ENCODE peak calls at places on chromosomes 11 and 22, in four cellular contexts. One of them, this sample, is unnamed.

GRCh38 chr11:86205415-86206268 is 38.9 kb upstream of the EED start:
- DNase-seq in K562: no peak
- DNase-seq in A549: no peak
- DNase-seq in HepG2: peak; percentile 64
- DNase-seq in this sample: peak; percentile 79

GRCh38 chr11:848988-849824 is 6.6 kb downstream of the TSPAN4 start:
- DNase-seq in K562: no peak
- DNase-seq in A549: no peak
- DNase-seq in HepG2: no peak
- DNase-seq in this sample: no peak

GRCh38 chr11:31655483-31655882 is 145.9 kb downstream of the ELP4 start:
- DNase-seq in K562: no peak
- DNase-seq in A549: peak; percentile 60
- DNase-seq in HepG2: peak; percentile 82
- DNase-seq in this sample: no peak

GRCh38 chr22:18063311-18063710 is 14.5 kb upstream of the PEX26 start:
- DNase-seq in K562: no peak
- DNase-seq in A549: no peak
- DNase-seq in HepG2: no peak
- DNase-seq in this sample: no peak

GRCh38 chr11:66478823-66479740 is 1.2 kb upstream of the DPP3 start:
- DNase-seq in K562: peak; percentile 51
- DNase-seq in A549: peak; percentile 44
- DNase-seq in HepG2: peak; percentile 24
- DNase-seq in this sample: no peak

GRCh38 chr22:49701380-49702067 is 126.1 kb downstream of the BRD1 start:
- DNase-seq in K562: peak; percentile 24
- DNase-seq in A549: no peak
- DNase-seq in HepG2: no peak
- DNase-seq in this sample: peak; percentile 3

GRCh38 chr22:45246060-45246985 is 5.6 kb upstream of the KIAA0930 start:
- DNase-seq in K562: no peak
- DNase-seq in A549: peak; percentile 97
- DNase-seq in HepG2: peak; percentile 98
- DNase-seq in this sample: no peak

GRCh38 chr11:31366795-31367194 is 2.7 kb downstream of the DCDC1 start:
- DNase-seq in K562: no peak
- DNase-seq in A549: no peak
- DNase-seq in HepG2: no peak
- DNase-seq in this sample: no peak

GRCh38 chr11:78740175-78741161 is 165.8 kb upstream of the NARS2 start:
- DNase-seq in K562: peak; percentile 19
- DNase-seq in A549: no peak
- DNase-seq in HepG2: no peak
- DNase-seq in this sample: no peak

GRCh38 chr11:126421243-126421642 is 65.8 kb downstream of the ST3GAL4 start:
- DNase-seq in K562: no peak
- DNase-seq in A549: no peak
- DNase-seq in HepG2: no peak
- DNase-seq in this sample: no peak

GRCh38 chr22:33529424-33530113 is 390.7 kb downstream of the LARGE1 start:
- DNase-seq in K562: no peak
- DNase-seq in A549: no peak
- DNase-seq in HepG2: no peak
- DNase-seq in this sample: no peak

GRCh38 chr11:66457826-66458225 is 8.9 kb upstream of the PELI3 start:
- DNase-seq in K562: no peak
- DNase-seq in A549: no peak
- DNase-seq in HepG2: no peak
- DNase-seq in this sample: peak; percentile 65

GRCh38 chr22:30277547-30278344 is 11.1 kb upstream of the OSM start:
- DNase-seq in K562: no peak
- DNase-seq in A549: no peak
- DNase-seq in HepG2: no peak
- DNase-seq in this sample: peak; percentile 40

GRCh38 chr22:38719196-38719595 is 13.5 kb downstream of the GTPBP1 start:
- DNase-seq in K562: no peak
- DNase-seq in A549: no peak
- DNase-seq in HepG2: no peak
- DNase-seq in this sample: no peak

GRCh38 chr22:46070215-46070721 is 80.1 kb upstream of the PPARA start:
- DNase-seq in K562: no peak
- DNase-seq in A549: peak; percentile 80
- DNase-seq in HepG2: peak; percentile 10
- DNase-seq in this sample: peak; percentile 77

GRCh38 chr11:67024410-67024809 is 1.5 kb downstream of the SYT12 start:
- DNase-seq in K562: no peak
- DNase-seq in A549: no peak
- DNase-seq in HepG2: no peak
- DNase-seq in this sample: no peak

GRCh38 chr22:30325724-30326703 is 727 bp downstream of the TBC1D10A start:
- DNase-seq in K562: peak; percentile 80
- DNase-seq in A549: no peak
- DNase-seq in HepG2: no peak
- DNase-seq in this sample: no peak

GRCh38 chr11:62547691-62548281 is 1.2 kb upstream of the AHNAK start:
- DNase-seq in K562: no peak
- DNase-seq in A549: peak; percentile 65
- DNase-seq in HepG2: peak; percentile 81
- DNase-seq in this sample: no peak
- TF ChIP-seq REST in K562: no peak
- TF ChIP-seq REST in A549: no peak
- TF ChIP-seq REST in HepG2: no peak
- TF ChIP-seq REST in this sample: no peak

GRCh38 chr11:2120359-2121100 is 18.7 kb downstream of the IGF2 start:
- DNase-seq in K562: no peak
- DNase-seq in A549: no peak
- DNase-seq in HepG2: no peak
- DNase-seq in this sample: no peak
- H3K4me3 ChIP-seq in K562: no peak overlapping the region
- H3K4me3 ChIP-seq in A549: no peak overlapping the region
- H3K4me3 ChIP-seq in HepG2: no peak overlapping the region
- H3K4me3 ChIP-seq in this sample: no peak overlapping the region

GRCh38 chr11:115199501-115199900 is 304.7 kb downstream of the CADM1 start:
- DNase-seq in K562: no peak
- DNase-seq in A549: no peak
- DNase-seq in HepG2: no peak
- DNase-seq in this sample: no peak

GRCh38 chr11:115202900-115203552 is 301.2 kb downstream of the CADM1 start:
- DNase-seq in K562: no peak
- DNase-seq in A549: no peak
- DNase-seq in HepG2: no peak
- DNase-seq in this sample: no peak

GRCh38 chr11:115201121-115201792 is 303.0 kb downstream of the CADM1 start:
- DNase-seq in K562: no peak
- DNase-seq in A549: no peak
- DNase-seq in HepG2: no peak
- DNase-seq in this sample: no peak

GRCh38 chr11:115198301-115198700 is 305.9 kb downstream of the CADM1 start:
- DNase-seq in K562: no peak
- DNase-seq in A549: no peak
- DNase-seq in HepG2: no peak
- DNase-seq in this sample: no peak

DNA sequence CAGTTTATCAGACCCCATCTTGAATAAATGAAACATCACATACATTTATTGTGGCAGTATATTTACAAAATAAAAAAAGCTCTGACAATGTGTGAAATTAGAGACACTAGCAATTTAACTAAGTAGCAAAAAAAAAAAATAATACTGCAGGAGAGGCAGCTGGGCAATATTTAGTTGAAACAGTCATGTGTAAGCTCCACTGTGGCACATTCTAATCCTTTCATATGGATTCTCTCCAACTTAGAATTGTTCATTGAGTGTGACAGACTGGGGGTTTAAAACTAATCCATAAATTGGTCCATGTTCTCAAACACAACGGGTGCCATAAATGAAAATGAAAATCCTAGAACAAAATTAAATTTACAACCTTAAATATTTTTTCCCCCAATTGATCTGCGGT is 302.2 kb downstream of the CADM1 start:
- DNase-seq in K562: no peak
- DNase-seq in A549: no peak
- DNase-seq in HepG2: no peak
- DNase-seq in this sample: no peak
- H3K27ac ChIP-seq in K562: no peak overlapping the region
- H3K27ac ChIP-seq in A549: no peak overlapping the region
- H3K27ac ChIP-seq in HepG2: no peak overlapping the region
- H3K27ac ChIP-seq in this sample: no peak overlapping the region

DNA sequence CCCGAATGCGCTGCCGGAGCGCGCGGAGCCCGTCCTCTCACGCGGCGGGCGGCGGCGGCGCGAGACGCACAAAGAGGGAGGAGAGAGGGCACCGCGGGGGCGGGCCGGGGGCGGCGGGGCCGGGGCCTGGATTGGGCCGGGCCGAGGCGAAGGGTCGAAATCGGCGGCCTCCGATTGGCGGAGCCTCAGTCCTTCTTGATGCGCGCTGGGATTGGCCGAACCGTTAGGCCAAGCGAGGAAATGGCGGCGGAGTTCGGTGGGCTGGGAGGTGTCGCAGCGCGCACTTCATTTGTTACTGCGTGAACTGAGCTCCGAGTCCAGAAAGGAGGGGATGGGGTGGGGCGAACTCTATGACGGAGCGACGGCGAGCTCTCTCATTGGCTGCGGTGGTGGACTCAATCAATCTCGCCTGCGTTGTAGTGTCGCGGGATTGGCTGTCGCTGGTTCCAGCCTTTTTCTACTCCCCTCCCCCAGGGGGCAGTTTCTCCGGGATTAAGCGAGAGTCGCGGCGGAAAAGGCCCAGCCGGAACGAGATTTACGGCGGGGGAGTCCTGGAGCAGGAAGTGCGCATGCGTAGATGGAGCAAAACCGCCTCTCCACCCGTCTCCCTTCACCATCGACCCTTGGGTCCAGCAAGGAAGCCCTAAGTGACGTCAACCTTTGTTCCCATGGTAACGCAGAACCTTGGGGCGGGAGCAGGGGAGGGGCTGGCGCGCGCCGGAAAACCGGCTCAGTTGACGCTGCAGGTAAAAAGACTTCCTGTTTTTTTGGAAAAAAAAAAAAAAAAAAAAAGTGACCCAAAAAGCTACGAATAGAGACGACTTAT is at the start of gene SF1:
- DNase-seq in K562: peak; percentile 96
- DNase-seq in A549: peak; percentile 100
- DNase-seq in HepG2: peak; percentile 100
- DNase-seq in this sample: peak; percentile 100
- TF ChIP-seq REST in K562: no peak
- TF ChIP-seq REST in A549: peak; percentile 90
- TF ChIP-seq REST in HepG2: peak; percentile 16
- TF ChIP-seq REST in this sample: no peak